ENCODE peak calls at places on chromosome 14, in nine cellular contexts. P is OCI-LY7, Z is GM23338, O is HFF-Myc, I is fibroblast of lung, A is psoas muscle, F is tibial artery, Y is adrenal gland, X is Caco-2. U is an unnamed sample.

GRCh38 chr14:101956179-101956885 is 8.0 kb upstream of the DYNC1H1 start:
- DNase-seq in P (no peak), Z (no peak), O (no peak), I (no peak), A (peak; percentile 45), F (no peak), Y (peak; percentile 13), X (no peak), U (no peak)

GRCh38 chr14:38129705-38130104 is 78.0 kb upstream of the SSTR1 start:
- DNase-seq in P (no peak), Z (no peak), O (no peak), I (no peak), A (no peak), F (no peak), Y (no peak), X (no peak), U (no peak)

GRCh38 chr14:61950340-61950739 is 188.1 kb downstream of the SNAPC1 start:
- DNase-seq in P (no peak), Z (no peak), O (no peak), I (no peak), A (no peak), F (no peak), Y (no peak), X (no peak), U (no peak)

GRCh38 chr14:75095690-75096089 is 26.2 kb downstream of the ZC2HC1C start:
- DNase-seq in P (no peak), Z (no peak), O (no peak), I (no peak), A (no peak), F (no peak), Y (no peak), X (no peak), U (no peak)

GRCh38 chr14:49897414-49897813 is 4.5 kb downstream of the ARF6 start:
- DNase-seq in P (no peak), Z (no peak), O (no peak), I (no peak), A (no peak), F (no peak), Y (no peak), X (no peak), U (no peak)

GRCh38 chr14:21241218-21241819 is 27.9 kb downstream of the HNRNPC start:
- DNase-seq in P (peak; percentile 43), Z (peak; percentile 39), O (no peak), I (peak; percentile 57), A (no peak), F (no peak), Y (no peak), X (no peak), U (peak; percentile 24)

GRCh38 chr14:32524609-32525391 is 195.7 kb downstream of the AKAP6 start:
- DNase-seq in P (no peak), Z (no peak), O (no peak), I (peak; percentile 16), A (no peak), F (no peak), Y (no peak), X (no peak), U (no peak)

GRCh38 chr14:61065671-61066070 is 84.6 kb downstream of the SLC38A6 start:
- DNase-seq in P (no peak), Z (no peak), O (no peak), I (no peak), A (no peak), F (no peak), Y (no peak), X (no peak), U (no peak)

GRCh38 chr14:94360945-94361565 is 27.3 kb downstream of the SERPINA1 start:
- DNase-seq in P (no peak), Z (no peak), O (no peak), I (no peak), A (no peak), F (no peak), Y (no peak), X (peak; percentile 59), U (no peak)

GRCh38 chr14:64659366-64659765 is 44.9 kb upstream of the PLEKHG3 start:
- DNase-seq in P (no peak), Z (no peak), O (no peak), I (no peak), A (no peak), F (no peak), Y (no peak), X (no peak), U (no peak)

GRCh38 chr14:64654072-64654899 is 49.9 kb upstream of the PLEKHG3 start:
- DNase-seq in P (no peak), Z (no peak), O (no peak), I (peak; percentile 89), A (no peak), F (no peak), Y (no peak), X (peak; percentile 25), U (peak; percentile 47)

GRCh38 chr14:64658201-64658600 is 46.0 kb upstream of the PLEKHG3 start:
- DNase-seq in P (no peak), Z (no peak), O (no peak), I (no peak), A (no peak), F (no peak), Y (no peak), X (no peak), U (no peak)

GRCh38 chr14:64654931-64655330 is 49.3 kb upstream of the PLEKHG3 start:
- DNase-seq in P (no peak), Z (no peak), O (no peak), I (no peak), A (no peak), F (no peak), Y (no peak), X (no peak), U (no peak)

GRCh38 chr14:64656986-64657385 is 47.2 kb upstream of the PLEKHG3 start:
- DNase-seq in P (no peak), Z (no peak), O (no peak), I (peak; percentile 85), A (peak; percentile 59), F (peak; percentile 79), Y (peak; percentile 50), X (no peak), U (no peak)
- H3K4me3 ChIP-seq in P (no peak overlapping the region), Z (no peak overlapping the region), O (no peak overlapping the region), I (no peak overlapping the region), A (no peak overlapping the region), F (no peak overlapping the region), Y (no peak overlapping the region), X (no peak overlapping the region), U (no peak overlapping the region)

GRCh38 chr14:52150162-52150561 is 81.3 kb upstream of the NID2 start:
- DNase-seq in P (no peak), Z (no peak), O (no peak), I (no peak), A (no peak), F (no peak), Y (no peak), X (no peak), U (no peak)

GRCh38 chr14:52153939-52154338 is 85.1 kb upstream of the NID2 start:
- DNase-seq in P (no peak), Z (no peak), O (no peak), I (no peak), A (no peak), F (no peak), Y (no peak), X (no peak), U (no peak)

GRCh38 chr14:52154992-52155655 is 86.3 kb upstream of the NID2 start:
- DNase-seq in P (no peak), Z (no peak), O (no peak), I (no peak), A (no peak), F (no peak), Y (no peak), X (no peak), U (no peak)

DNA sequence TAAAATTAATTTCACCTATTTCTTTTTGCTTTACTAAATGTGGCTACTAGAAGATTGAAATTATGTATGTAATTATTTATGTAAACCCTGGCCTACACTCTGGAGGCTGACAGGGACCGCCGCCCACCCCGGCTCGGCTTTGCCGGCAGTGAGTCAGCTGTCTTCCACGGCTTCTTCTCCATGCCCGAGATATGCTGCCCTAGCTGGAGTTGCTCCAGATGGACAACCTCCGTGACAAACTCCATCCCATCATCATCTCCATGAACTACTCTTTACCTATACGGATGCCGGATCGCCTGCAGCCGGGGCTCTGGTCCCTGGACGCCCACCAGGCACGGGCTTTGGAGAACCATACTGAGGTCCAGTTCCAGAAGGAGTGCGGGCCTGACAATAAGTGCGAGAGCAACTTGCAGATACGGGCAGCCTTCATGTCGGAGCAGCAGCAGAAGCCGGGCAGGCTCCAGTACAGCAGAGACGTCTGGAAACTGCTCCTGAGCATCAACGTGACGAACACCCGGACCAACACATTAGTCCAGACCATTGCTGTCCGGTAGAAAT is 86.9 kb upstream of the NID2 start:
- DNase-seq in P (no peak), Z (no peak), O (no peak), I (no peak), A (no peak), F (no peak), Y (no peak), X (no peak), U (no peak)
- TF ChIP-seq CTCF in P (no peak), Z (no peak), O (no peak), I (no peak), A (no peak), F (no peak), Y (no peak), X (no peak), U (no peak)

DNA sequence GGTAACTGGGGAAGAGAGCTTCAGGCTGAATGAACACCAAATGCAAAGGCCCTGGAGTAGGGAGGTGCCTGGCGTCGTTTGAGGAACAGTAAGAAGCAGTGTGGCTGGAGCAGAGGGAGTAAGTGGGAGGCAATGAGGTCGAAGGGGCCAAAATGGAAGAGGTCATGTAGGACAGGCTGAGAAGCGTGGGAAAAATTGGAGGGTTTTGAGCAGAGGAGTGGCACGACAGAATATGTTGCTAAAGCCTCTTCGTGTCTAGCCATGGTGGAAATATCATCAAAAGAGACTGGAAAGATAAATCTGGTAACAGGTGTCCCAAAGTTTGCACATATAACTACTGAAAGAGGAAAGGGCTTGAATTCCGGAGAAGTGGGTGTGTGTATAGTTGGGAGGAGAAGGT is 1.9 kb downstream of the TRIM9 start:
- DNase-seq in P (no peak), Z (no peak), O (no peak), I (no peak), A (no peak), F (no peak), Y (no peak), X (no peak), U (no peak)
- H3K4me3 ChIP-seq in P (no peak overlapping the region), Z (peak overlapping the region; percentile 79), O (no peak overlapping the region), I (no peak overlapping the region), A (peak overlapping the region; percentile 75), F (no peak overlapping the region), Y (no peak overlapping the region), X (no peak overlapping the region), U (peak overlapping the region; percentile 61)

GRCh38 chr14:22885975-22886374 is 3.0 kb downstream of the REM2 start:
- DNase-seq in P (no peak), Z (no peak), O (no peak), I (no peak), A (peak; percentile 57), F (no peak), Y (no peak), X (no peak), U (no peak)

GRCh38 chr14:22884721-22885523 is 1.9 kb downstream of the REM2 start:
- DNase-seq in P (no peak), Z (no peak), O (no peak), I (no peak), A (no peak), F (no peak), Y (no peak), X (no peak), U (no peak)

GRCh38 chr14:22887260-22887989 is 4.4 kb downstream of the REM2 start:
- DNase-seq in P (peak; percentile 98), Z (peak; percentile 95), O (no peak), I (peak; percentile 90), A (no peak), F (no peak), Y (peak; percentile 76), X (peak; percentile 76), U (peak; percentile 52)

GRCh38 chr14:22887990-22888378 is 5.0 kb downstream of the REM2 start:
- DNase-seq in P (peak; percentile 94), Z (no peak), O (no peak), I (no peak), A (no peak), F (no peak), Y (no peak), X (no peak), U (no peak)

GRCh38 chr14:22886500-22887259 is 3.7 kb downstream of the REM2 start:
- DNase-seq in P (peak; percentile 86), Z (peak; percentile 88), O (no peak), I (peak; percentile 65), A (peak; percentile 78), F (peak; percentile 38), Y (peak; percentile 79), X (peak; percentile 73), U (no peak)
- TF ChIP-seq CTCF in P (peak; percentile 65), Z (peak; percentile 38), O (no peak), I (no peak), A (no peak), F (no peak), Y (no peak), X (no peak), U (no peak)